ENCODE peak calls at places on chromosomes 1 and 21, in four cellular contexts. F, C, Z and M are unnamed samples.

GRCh38 chr1:233844697-233845096 is 59.8 kb upstream of the SLC35F3 start:
- DNase-seq in Z (no peak), F (no peak), C (no peak), M (no peak)

GRCh38 chr1:182389619-182390047 is 2.0 kb downstream of the GLUL start:
- DNase-seq in C (peak; percentile 44), F (no peak), Z (peak; percentile 54), M (no peak)

GRCh38 chr21:35294231-35294898 is 245.3 kb upstream of the RUNX1 start:
- DNase-seq in Z (no peak), C (no peak), F (no peak), M (no peak)

GRCh38 chr1:85033221-85033620 is 15.1 kb downstream of the MCOLN3 start:
- DNase-seq in F (no peak), C (no peak), Z (no peak), M (no peak)

GRCh38 chr1:15440357-15440756 is 2.1 kb downstream of the CTRC start:
- DNase-seq in F (no peak), C (no peak), Z (no peak), M (no peak)

GRCh38 chr1:201756411-201756810 is 72.5 kb upstream of the IPO9 start:
- DNase-seq in C (no peak), Z (no peak), F (no peak), M (no peak)

GRCh38 chr1:25100151-25100841 is 132.0 kb downstream of the SYF2 start:
- DNase-seq in F (no peak), Z (peak; percentile 29), C (no peak), M (no peak)

GRCh38 chr1:113976609-113977278 is 2.5 kb upstream of the OLFML3 start:
- DNase-seq in C (no peak), F (no peak), Z (no peak), M (no peak)

GRCh38 chr1:26035959-26036755 is 9.8 kb downstream of the SLC30A2 start:
- DNase-seq in F (peak; percentile 93), C (peak; percentile 86), Z (peak; percentile 70), M (peak; percentile 79)

GRCh38 chr1:80155371-80155770 is 1148.8 kb upstream of the ADGRL4 start:
- DNase-seq in C (no peak), F (no peak), Z (no peak), M (no peak)

GRCh38 chr1:5646486-5646885 is 345.7 kb downstream of the NPHP4 start:
- DNase-seq in C (no peak), F (no peak), Z (no peak), M (no peak)

GRCh38 chr1:241118049-241118448 is 239.0 kb downstream of the RGS7 start:
- DNase-seq in C (no peak), F (no peak), Z (no peak), M (no peak)

GRCh38 chr1:24275510-24275909 is 43.6 kb upstream of the GRHL3 start:
- DNase-seq in F (no peak), C (no peak), Z (no peak), M (no peak)

GRCh38 chr1:238621405-238621804 is 730.7 kb upstream of the ZP4 start:
- DNase-seq in C (no peak), F (no peak), Z (no peak), M (no peak)

GRCh38 chr1:170407138-170407537 is 124.8 kb upstream of the GORAB start:
- DNase-seq in F (no peak), Z (no peak), C (no peak), M (no peak)

GRCh38 chr1:55695553-55695952 is 480.4 kb upstream of the USP24 start:
- DNase-seq in C (no peak), Z (no peak), F (no peak), M (no peak)

GRCh38 chr1:229907884-229908633 is 159.0 kb upstream of the GALNT2 start:
- DNase-seq in F (no peak), Z (no peak), C (no peak), M (no peak)

GRCh38 chr1:246753670-246754535 is 29.7 kb downstream of the SCCPDH start:
- DNase-seq in C (peak; percentile 46), F (peak; percentile 59), Z (peak; percentile 77), M (peak; percentile 29)

GRCh38 chr1:26045712-26046312 is at the start of gene SLC30A2:
- DNase-seq in F (peak; percentile 45), Z (no peak), C (no peak), M (no peak)

GRCh38 chr1:65165269-65166002 is 17.4 kb downstream of the AK4 start:
- DNase-seq in F (no peak), Z (peak; percentile 66), C (no peak), M (peak; percentile 16)

GRCh38 chr1:151891515-151891914 is 17.8 kb downstream of the THEM4 start:
- DNase-seq in Z (no peak), C (no peak), F (no peak), M (no peak)

GRCh38 chr1:22362626-22363402 is 88.8 kb upstream of the ZBTB40 start:
- DNase-seq in C (no peak), F (no peak), Z (no peak), M (no peak)

GRCh38 chr1:181080543-181080942 is 8.0 kb upstream of the IER5 start:
- DNase-seq in C (no peak), Z (no peak), F (no peak), M (no peak)

GRCh38 chr1:181079382-181079781 is 9.1 kb upstream of the IER5 start:
- DNase-seq in Z (peak; percentile 49), C (no peak), F (no peak), M (no peak)

GRCh38 chr1:181081399-181081798 is 7.1 kb upstream of the IER5 start:
- DNase-seq in C (no peak), Z (no peak), F (no peak), M (no peak)

GRCh38 chr1:181077576-181078242 is 10.8 kb upstream of the IER5 start:
- DNase-seq in F (no peak), Z (no peak), C (no peak), M (no peak)

GRCh38 chr1:181079920-181080319 is 8.6 kb upstream of the IER5 start:
- DNase-seq in Z (no peak), F (no peak), C (no peak), M (no peak)
- TF ChIP-seq CTCF in Z (no peak), F (no peak), C (peak; percentile 5), M (no peak)

GRCh38 chr1:41413748-41414281 is 52.6 kb downstream of the FOXO6 start:
- DNase-seq in C (no peak), Z (no peak), F (no peak), M (no peak)
- TF ChIP-seq CTCF in C (no peak), Z (no peak), F (no peak), M (no peak)

GRCh38 chr1:49630156-49630555 is 393.6 kb downstream of the AGBL4 start:
- DNase-seq in F (no peak), C (no peak), Z (no peak), M (no peak)

GRCh38 chr1:49627781-49628180 is 396.0 kb downstream of the AGBL4 start:
- DNase-seq in Z (no peak), C (no peak), F (no peak), M (no peak)

GRCh38 chr1:49622877-49623276 is 400.9 kb downstream of the AGBL4 start:
- DNase-seq in C (no peak), Z (no peak), F (no peak), M (no peak)

GRCh38 chr1:49626474-49626873 is 397.3 kb downstream of the AGBL4 start:
- DNase-seq in C (no peak), Z (no peak), F (no peak), M (no peak)
- TF ChIP-seq CTCF in C (no peak), Z (no peak), F (no peak), M (no peak)

DNA sequence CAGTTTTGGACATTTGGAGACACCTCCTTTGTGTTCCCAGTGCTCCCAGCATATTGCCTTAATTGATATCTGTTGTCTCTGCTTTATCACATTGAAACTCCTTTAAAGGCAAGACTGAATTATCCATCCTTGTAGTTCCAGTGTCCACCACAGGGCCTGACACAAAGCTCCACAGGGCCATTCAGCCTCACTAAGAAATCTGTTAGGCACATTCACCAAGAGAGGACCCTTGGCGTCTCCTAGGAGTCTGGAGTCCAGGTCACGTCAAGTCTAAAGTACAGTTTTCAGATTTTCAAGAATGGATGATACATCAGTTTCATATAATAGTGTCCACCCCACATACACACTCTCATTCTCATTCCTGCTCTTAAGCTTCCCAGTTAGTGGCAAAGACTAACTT is 4.8 kb downstream of the ACP6 start:
- DNase-seq in C (no peak), F (no peak), Z (no peak), M (no peak)
- TF ChIP-seq CTCF in C (no peak), F (no peak), Z (peak; percentile 21), M (no peak)

DNA sequence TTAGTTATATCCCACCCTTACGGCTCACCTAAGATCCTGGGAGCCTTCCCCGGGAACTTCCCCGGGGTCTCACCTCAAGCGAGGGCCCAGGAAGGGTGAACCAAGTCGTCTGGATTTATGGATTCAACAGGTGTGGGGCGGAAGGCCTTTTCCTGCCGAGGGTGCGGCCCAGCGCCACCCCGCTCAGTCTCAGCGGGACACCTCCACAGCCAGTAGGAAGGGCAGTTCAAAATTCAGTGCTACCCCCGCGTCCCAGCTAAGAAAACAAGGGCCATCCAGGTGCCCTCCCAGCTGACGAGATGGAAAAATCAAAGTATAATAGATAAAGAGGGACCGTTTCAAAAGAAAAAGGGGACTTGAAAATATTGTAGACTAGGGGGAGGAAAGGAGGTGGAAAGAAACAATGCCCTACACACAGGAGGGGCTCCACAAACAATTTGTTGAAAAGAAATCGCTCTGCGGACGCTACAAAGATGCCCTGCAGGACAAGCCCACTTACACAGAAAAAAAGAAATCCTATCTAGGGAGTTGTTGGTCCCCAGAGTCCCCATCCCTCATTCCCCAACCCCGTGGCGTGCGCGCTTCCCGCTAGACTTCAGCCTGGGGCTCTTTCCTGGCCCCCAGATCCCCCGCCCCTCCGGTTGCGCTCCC is 1.3 kb downstream of the SLC2A1 start:
- DNase-seq in C (no peak), F (no peak), Z (no peak), M (no peak)
- TF ChIP-seq CTCF in C (no peak), F (no peak), Z (no peak), M (no peak)

GRCh38 chr1:48937732-48938131 is 161.0 kb upstream of the BEND5 start:
- DNase-seq in Z (no peak), F (no peak), C (no peak), M (no peak)
- TF ChIP-seq CTCF in Z (no peak), F (no peak), C (no peak), M (no peak)

DNA sequence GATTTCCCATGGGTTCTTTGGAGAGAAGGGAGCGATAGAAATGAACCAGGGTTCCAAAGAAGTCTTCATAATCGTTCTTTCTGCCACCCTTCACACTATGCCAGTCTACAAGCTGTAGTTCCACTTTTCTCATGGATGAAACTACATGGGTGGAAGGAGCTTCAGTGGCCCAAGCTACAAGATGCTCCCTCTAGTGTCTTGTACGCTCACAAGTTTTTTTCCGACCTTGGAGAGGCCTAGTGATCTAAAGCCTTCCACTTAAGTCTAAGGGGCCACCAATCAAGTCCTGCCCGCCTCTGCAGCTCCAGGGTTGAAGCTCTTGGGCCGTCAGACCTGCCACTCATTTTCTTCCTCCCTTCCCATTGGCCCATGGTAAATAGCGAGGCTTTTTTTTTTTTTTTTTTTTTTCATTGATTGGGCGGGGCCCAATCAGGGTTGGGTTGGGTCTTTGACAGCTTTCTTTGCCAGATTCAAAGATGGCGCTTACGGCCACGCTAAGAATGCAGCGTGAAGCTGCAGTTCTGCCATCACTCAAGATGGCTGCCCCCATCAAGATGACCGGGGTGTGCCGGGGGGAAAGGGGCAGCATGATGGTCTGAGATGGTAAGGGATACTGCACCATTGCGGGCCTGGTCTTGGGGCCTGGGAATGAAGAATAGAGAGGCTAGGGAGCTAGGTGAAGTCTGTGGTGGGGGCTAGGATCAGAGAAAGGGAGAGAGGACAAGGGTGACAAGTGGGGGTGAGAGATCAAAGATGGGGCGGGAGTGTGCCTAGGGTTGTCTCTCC is at the start of gene TOMM40L:
- DNase-seq in Z (peak; percentile 99), F (peak; percentile 94), C (peak; percentile 93), M (peak; percentile 84)
- TF ChIP-seq CTCF in Z (peak; percentile 56), F (peak; percentile 59), C (peak; percentile 35), M (peak; percentile 74)